ENCODE peak calls at places on chromosomes 3 and 15, in six cellular contexts. X, Y, P, K, T and Z are unnamed samples.

GRCh38 chr3:148880681-148881080 is 15.6 kb downstream of the CPA3 start:
- DNase-seq in Y (peak), T (no peak), X (no peak), P (no peak), K (peak), Z (no peak)

GRCh38 chr15:89377842-89378698 is 43.4 kb upstream of the POLG start:
- DNase-seq in P (peak), T (no peak), K (peak), X (no peak), Y (no peak), Z (no peak)

GRCh38 chr3:191492601-191493000 is 31.6 kb downstream of the PYDC2 start:
- DNase-seq in K (no peak), Y (no peak), P (no peak), X (no peak), T (peak), Z (no peak)

GRCh38 chr3:66938338-66938963 is 59.7 kb upstream of the KBTBD8 start:
- DNase-seq in Y (peak), X (peak), K (peak), P (peak), T (peak), Z (no peak)

GRCh38 chr3:14139771-14140170 is 14.9 kb downstream of the TMEM43 start:
- DNase-seq in K (no peak), T (peak), Y (no peak), X (peak), P (no peak), Z (no peak)

GRCh38 chr3:32360514-32360869 is 31.2 kb upstream of the CMTM7 start:
- DNase-seq in X (no peak), P (no peak), T (no peak), Y (no peak), K (no peak), Z (no peak)

GRCh38 chr3:150240891-150241290 is 167.2 kb upstream of the TSC22D2 start:
- DNase-seq in P (no peak), K (peak), T (no peak), X (no peak), Y (no peak), Z (no peak)

GRCh38 chr3:102181202-102181920 is 253.5 kb upstream of the ZPLD1 start:
- DNase-seq in K (peak), P (no peak), X (peak), Y (no peak), T (peak), Z (no peak)

GRCh38 chr15:95680693-95681092 is 649.8 kb upstream of the NR2F2 start:
- DNase-seq in P (no peak), X (no peak), T (peak), K (no peak), Y (no peak), Z (no peak)

GRCh38 chr3:37249717-37250116 is 75.3 kb upstream of the LRRFIP2 start:
- DNase-seq in Y (no peak), T (no peak), P (no peak), K (no peak), X (no peak), Z (no peak)

GRCh38 chr3:88986834-88987233 is 120.6 kb upstream of the EPHA3 start:
- DNase-seq in P (no peak), X (peak), T (peak), K (no peak), Y (no peak), Z (no peak)

GRCh38 chr3:74129611-74130010 is 484.8 kb downstream of the CNTN3 start:
- DNase-seq in X (no peak), T (no peak), K (no peak), Y (no peak), P (no peak), Z (no peak)

GRCh38 chr3:18425641-18426403 is 683 bp upstream of the SATB1 start:
- DNase-seq in P (peak), Y (no peak), T (no peak), K (peak), X (no peak), Z (peak)

GRCh38 chr3:33722626-33723370 is 4.7 kb upstream of the CLASP2 start:
- DNase-seq in T (peak), P (no peak), K (no peak), Y (no peak), X (peak), Z (no peak)

GRCh38 chr3:29065211-29065785 is 215.6 kb upstream of the RBMS3 start:
- DNase-seq in X (peak), T (peak), K (peak), Y (no peak), P (peak), Z (peak)

GRCh38 chr3:171994646-171995441 is 44.5 kb upstream of the FNDC3B start:
- DNase-seq in K (no peak), Y (peak), P (no peak), T (peak), X (peak), Z (no peak)

GRCh38 chr15:96358006-96358794 is 27.7 kb downstream of the NR2F2 start:
- DNase-seq in T (no peak), X (no peak), K (peak), P (no peak), Y (no peak), Z (no peak)

GRCh38 chr3:46065294-46065705 is 38.0 kb upstream of the XCR1 start:
- DNase-seq in P (no peak), X (no peak), Y (no peak), T (no peak), K (no peak), Z (no peak)

GRCh38 chr3:18919158-18919557 is 229.2 kb upstream of the KCNH8 start:
- DNase-seq in X (no peak), Y (no peak), T (no peak), K (no peak), P (no peak), Z (no peak)

GRCh38 chr15:71440479-71441071 is 325.3 kb downstream of the THSD4 start:
- DNase-seq in K (peak), X (peak), T (peak), Y (peak), P (no peak), Z (no peak)

GRCh38 chr3:97882975-97883598 is 61.3 kb downstream of the CRYBG3 start:
- DNase-seq in Y (no peak), X (peak), P (no peak), K (no peak), T (peak), Z (no peak)

GRCh38 chr3:119380697-119381096 is 82.7 kb downstream of the TMEM39A start:
- DNase-seq in P (no peak), X (no peak), Y (no peak), K (no peak), T (no peak), Z (no peak)

GRCh38 chr15:89654847-89655805 is at the start of gene KIF7:
- DNase-seq in T (peak), K (peak), Y (peak), P (peak), X (peak), Z (peak)

GRCh38 chr15:39581501-39582285 is 814 bp downstream of the THBS1 start:
- DNase-seq in K (peak), X (peak), Y (peak), P (peak), T (peak), Z (peak)

GRCh38 chr15:96053039-96054021 is 277.2 kb upstream of the NR2F2 start:
- DNase-seq in K (peak), Y (peak), X (no peak), P (no peak), T (no peak), Z (peak)

GRCh38 chr3:33447958-33448357 is 7.8 kb upstream of the UBP1 start:
- DNase-seq in T (no peak), X (no peak), K (no peak), Y (no peak), P (no peak), Z (no peak)

GRCh38 chr3:50369271-50369670 is 9.9 kb upstream of the TMEM115 start:
- DNase-seq in K (no peak), Y (no peak), X (no peak), T (no peak), P (no peak), Z (no peak)

GRCh38 chr3:50371133-50371670 is 11.9 kb upstream of the TMEM115 start:
- DNase-seq in P (peak), X (peak), K (no peak), T (peak), Y (no peak), Z (no peak)

GRCh38 chr3:50373146-50373864 is 14.0 kb upstream of the TMEM115 start:
- DNase-seq in Y (no peak), P (no peak), K (peak), X (no peak), T (no peak), Z (no peak)

GRCh38 chr3:50372349-50372748 is 13.0 kb upstream of the TMEM115 start:
- DNase-seq in Y (no peak), P (no peak), X (no peak), K (no peak), T (no peak), Z (no peak)

DNA sequence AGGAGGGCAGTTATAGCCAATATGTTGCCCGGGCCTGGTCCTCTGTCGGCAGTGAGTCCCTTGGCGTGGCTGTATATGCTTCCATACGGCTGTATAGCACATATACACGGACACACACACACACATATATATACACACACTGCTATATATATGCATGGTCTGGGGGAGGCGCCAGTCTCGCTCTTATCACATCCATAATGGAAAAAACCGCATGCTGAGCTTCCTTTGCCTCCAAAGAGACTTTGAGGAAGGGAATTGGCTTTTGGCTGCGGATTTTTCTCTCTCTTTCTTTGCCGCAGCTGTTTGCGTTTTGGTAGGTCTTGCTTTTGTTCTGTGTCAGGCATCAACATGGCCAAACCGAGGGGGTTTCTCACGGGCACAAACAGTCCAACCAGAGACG is 11.3 kb upstream of the TMEM115 start:
- DNase-seq in X (no peak), Y (no peak), K (peak), P (no peak), T (no peak), Z (no peak)
- TF ChIP-seq CTCF in X (no peak), Y (peak), K (peak), P (peak), T (no peak), Z (no peak)

DNA sequence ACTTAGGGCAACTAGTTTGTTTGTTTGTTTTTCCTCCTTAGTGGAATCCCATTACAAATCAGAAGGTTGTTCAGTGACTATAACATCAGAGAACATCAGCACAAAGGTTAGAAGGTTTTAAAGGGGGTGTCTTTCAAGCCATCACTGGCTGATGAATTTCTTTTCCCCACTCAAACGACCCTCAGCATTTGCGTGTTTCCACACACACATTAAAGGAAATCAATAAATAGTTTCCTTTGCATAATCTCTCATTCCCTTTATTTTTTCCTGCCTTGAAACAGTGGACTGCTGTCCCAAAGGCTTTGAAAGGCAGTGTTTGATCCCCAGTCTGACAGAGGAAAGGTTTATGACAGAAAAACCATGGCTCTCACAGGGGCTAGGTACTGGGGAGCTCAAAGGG is 2.0 kb upstream of the INTS14 start:
- DNase-seq in K (no peak), P (no peak), T (no peak), Y (peak), X (no peak), Z (no peak)
- TF ChIP-seq CTCF in K (no peak), P (no peak), T (no peak), Y (no peak), X (no peak), Z (no peak)

GRCh38 chr3:183430325-183430957 is 2.0 kb upstream of the MCF2L2 start:
- DNase-seq in X (no peak), P (no peak), K (no peak), Y (no peak), T (no peak), Z (no peak)

GRCh38 chr3:183428140-183429023 is at the start of gene MCF2L2:
- DNase-seq in K (peak), X (peak), T (peak), Y (no peak), P (peak), Z (peak)

GRCh38 chr3:183427206-183428139 is 946 bp downstream of the MCF2L2 start:
- DNase-seq in X (no peak), P (no peak), Y (no peak), K (peak), T (no peak), Z (no peak)
- TF ChIP-seq CTCF in X (no peak), P (no peak), Y (no peak), K (no peak), T (no peak), Z (no peak)

DNA sequence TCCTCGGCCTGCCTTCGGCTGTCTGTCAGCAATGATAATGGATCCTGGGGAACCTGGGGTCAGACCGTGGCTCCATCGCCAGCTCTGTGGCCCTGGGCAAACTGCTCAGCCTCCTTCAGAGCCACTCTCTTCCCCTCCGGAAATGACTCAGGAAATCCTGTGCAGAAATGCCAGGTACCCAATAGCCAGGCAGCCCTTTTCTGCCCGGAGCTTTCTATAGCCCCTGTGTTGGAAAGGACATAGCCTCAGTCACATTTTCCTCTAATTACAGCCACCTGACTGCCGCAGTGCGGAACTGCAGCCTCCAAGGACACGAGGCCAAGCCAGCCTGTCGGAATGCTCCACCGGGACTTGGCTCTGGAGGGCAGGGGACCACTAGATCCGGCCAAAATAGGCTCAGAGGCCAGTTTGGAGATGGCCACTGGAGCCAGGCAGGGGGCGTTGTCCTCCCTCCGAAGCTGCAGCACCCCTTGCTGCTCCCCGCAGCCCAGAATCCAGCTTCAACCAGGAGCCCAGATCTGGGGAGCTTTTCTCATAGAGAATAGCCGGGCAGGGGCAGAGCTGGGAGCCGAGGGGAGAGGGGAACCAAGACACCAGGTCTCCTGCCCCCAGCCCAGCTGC is 11.6 kb upstream of the ZXDC start:
- DNase-seq in X (peak), T (no peak), Y (peak), P (no peak), K (peak), Z (no peak)
- TF ChIP-seq CTCF in X (peak), T (peak), Y (peak), P (no peak), K (peak), Z (no peak)